ENCODE peak calls at places on chromosomes 12 and 14, in seven cellular contexts. V is GM23248, J is PC-9, C is IMR-90, T is endothelial cell of umbilical vein, A is fibroblast of lung, O is keratinocyte. F is an unnamed sample.
A peak's percentile ranks its signal among the peaks of the same experiment; 100 is the strongest.

GRCh38 chr12:124551268-124552144 is 15.9 kb downstream of the NCOR2 start:
- DNase-seq in V (no peak), J (peak; percentile 9), C (peak; percentile 33), T (no peak), A (peak; percentile 50), O (no peak), F (no peak)

GRCh38 chr14:67251573-67252226 is 10.5 kb downstream of the PALS1 start:
- DNase-seq in V (peak; percentile 41), J (peak; percentile 56), C (peak; percentile 70), T (no peak), A (peak; percentile 24), O (no peak), F (no peak)

GRCh38 chr14:68957688-68958248 is 21.3 kb downstream of the ACTN1 start:
- DNase-seq in V (no peak), J (no peak), C (no peak), T (peak; percentile 43), A (no peak), O (no peak), F (no peak)

GRCh38 chr14:77458249-77458950 is 507 bp downstream of the AHSA1 start:
- DNase-seq in V (peak; percentile 76), J (peak; percentile 53), C (peak; percentile 18), T (no peak), A (peak; percentile 16), O (no peak), F (peak; percentile 77)

GRCh38 chr12:89742337-89743022 is 33.8 kb upstream of the ATP2B1 start:
- DNase-seq in V (no peak), J (no peak), C (no peak), T (no peak), A (no peak), O (no peak), F (no peak)

GRCh38 chr12:45464699-45465098 is 248.8 kb downstream of the ANO6 start:
- DNase-seq in V (no peak), J (no peak), C (no peak), T (no peak), A (no peak), O (no peak), F (no peak)

GRCh38 chr14:68263563-68264350 is 444.2 kb downstream of the RAD51B start:
- DNase-seq in V (peak; percentile 29), J (no peak), C (peak; percentile 53), T (peak; percentile 84), A (peak; percentile 80), O (no peak), F (no peak)

GRCh38 chr14:75711134-75711795 is 50.2 kb downstream of the TTLL5 start:
- DNase-seq in V (peak; percentile 83), J (peak; percentile 14), C (peak; percentile 72), T (peak; percentile 41), A (peak; percentile 75), O (no peak), F (peak; percentile 32)

GRCh38 chr12:114904254-114905003 is 220.5 kb upstream of the TBX3 start:
- DNase-seq in V (peak; percentile 70), J (no peak), C (peak; percentile 85), T (no peak), A (peak; percentile 65), O (no peak), F (no peak)

GRCh38 chr12:98260276-98260675 is 255.1 kb upstream of the TMPO start:
- DNase-seq in V (no peak), J (no peak), C (no peak), T (no peak), A (no peak), O (no peak), F (peak; percentile 54)

GRCh38 chr12:87157791-87158190 is 871.4 kb downstream of the C12orf50 start:
- DNase-seq in V (peak; percentile 94), J (peak; percentile 41), C (peak; percentile 97), T (no peak), A (peak; percentile 97), O (no peak), F (no peak)

GRCh38 chr12:124110372-124110883 is 137.4 kb downstream of the ZNF664 start:
- DNase-seq in V (no peak), J (no peak), C (no peak), T (peak; percentile 72), A (no peak), O (no peak), F (no peak)

GRCh38 chr14:69828372-69828771 is 31.3 kb upstream of the SLC10A1 start:
- DNase-seq in V (no peak), J (no peak), C (no peak), T (no peak), A (no peak), O (no peak), F (no peak)

GRCh38 chr14:37197421-37198272 is at the start of gene MIPOL1:
- DNase-seq in V (peak; percentile 95), J (peak; percentile 86), C (peak; percentile 90), T (peak; percentile 93), A (peak; percentile 92), O (no peak), F (no peak)

GRCh38 chr14:55353686-55354467 is 57.8 kb downstream of the ATG14 start:
- DNase-seq in V (no peak), J (no peak), C (no peak), T (no peak), A (no peak), O (no peak), F (no peak)

GRCh38 chr12:100404769-100405407 is 48.0 kb downstream of the SLC17A8 start:
- DNase-seq in V (peak; percentile 75), J (peak; percentile 23), C (peak; percentile 40), T (peak; percentile 48), A (peak; percentile 50), O (no peak), F (peak; percentile 69)

GRCh38 chr12:79555006-79555925 is 135.5 kb downstream of the PAWR start:
- DNase-seq in V (peak; percentile 67), J (no peak), C (peak; percentile 79), T (peak; percentile 79), A (peak; percentile 84), O (no peak), F (peak; percentile 31)

GRCh38 chr14:35337557-35338255 is 45.5 kb downstream of the PSMA6 start:
- DNase-seq in V (no peak), J (no peak), C (no peak), T (no peak), A (no peak), O (no peak), F (no peak)

GRCh38 chr14:68016243-68016914 is 196.8 kb downstream of the RAD51B start:
- DNase-seq in V (peak; percentile 66), J (no peak), C (peak; percentile 57), T (no peak), A (peak; percentile 75), O (no peak), F (no peak)

GRCh38 chr14:100878271-100879146 is 25.0 kb downstream of the RTL1 start:
- DNase-seq in V (no peak), J (no peak), C (no peak), T (no peak), A (no peak), O (no peak), F (no peak)
- H4K20me1 ChIP-seq in V (no peaks in the 10 kb centered on the region), J (no peaks in the 10 kb centered on the region), C (peaks cover 84% of the 10 kb centered on the region), T (no peaks in the 10 kb centered on the region), A (no peaks in the 10 kb centered on the region), O (no peaks in the 10 kb centered on the region), F (no peaks in the 10 kb centered on the region)

DNA sequence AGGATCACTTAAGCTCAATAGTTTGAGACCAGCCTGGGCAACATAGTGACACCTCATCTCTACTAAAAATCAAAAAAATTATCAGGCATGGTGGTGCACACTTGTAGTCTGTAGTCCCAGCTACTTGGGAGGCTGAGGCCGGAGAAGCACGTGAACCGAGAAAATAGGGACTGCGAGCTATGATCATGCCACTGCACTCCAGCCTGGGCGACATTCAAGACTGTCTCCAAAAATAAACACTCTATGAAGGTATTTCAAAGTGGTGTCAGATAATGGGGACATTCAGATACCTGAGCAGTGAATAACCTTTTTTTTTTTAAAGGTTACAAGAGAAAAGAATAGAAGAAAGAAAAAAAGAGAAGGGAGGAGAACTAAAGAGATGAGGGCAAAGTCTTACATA is 98.1 kb downstream of the MED13L start:
- DNase-seq in V (no peak), J (no peak), C (no peak), T (no peak), A (no peak), O (no peak), F (no peak)
- H4K20me1 ChIP-seq in V (peaks cover 54% of the 10 kb centered on the region), J (peaks cover 74% of the 10 kb centered on the region), C (peaks cover 87% of the 10 kb centered on the region), T (peaks cover 34% of the 10 kb centered on the region), A (peaks cover 17% of the 10 kb centered on the region), O (peaks cover 22% of the 10 kb centered on the region), F (peaks cover 21% of the 10 kb centered on the region)

GRCh38 chr12:96368233-96368632 is 32.0 kb downstream of the CDK17 start:
- DNase-seq in V (peak; percentile 27), J (no peak), C (no peak), T (peak; percentile 81), A (peak; percentile 53), O (no peak), F (no peak)
- H4K20me1 ChIP-seq in V (peaks cover 33% of the 10 kb centered on the region), J (peaks cover 11% of the 10 kb centered on the region), C (peaks cover 73% of the 10 kb centered on the region), T (peaks cover 27% of the 10 kb centered on the region), A (peaks cover 2% of the 10 kb centered on the region), O (peaks cover 10% of the 10 kb centered on the region), F (peaks cover 12% of the 10 kb centered on the region)

GRCh38 chr12:3190101-3190500 is 112.9 kb downstream of the TSPAN9 start:
- DNase-seq in V (no peak), J (no peak), C (no peak), T (peak; percentile 72), A (no peak), O (no peak), F (no peak)
- H4K20me1 ChIP-seq in V (no peaks in the 10 kb centered on the region), J (no peaks in the 10 kb centered on the region), C (peaks cover 21% of the 10 kb centered on the region), T (no peaks in the 10 kb centered on the region), A (no peaks in the 10 kb centered on the region), O (peaks cover 10% of the 10 kb centered on the region), F (no peaks in the 10 kb centered on the region)

DNA sequence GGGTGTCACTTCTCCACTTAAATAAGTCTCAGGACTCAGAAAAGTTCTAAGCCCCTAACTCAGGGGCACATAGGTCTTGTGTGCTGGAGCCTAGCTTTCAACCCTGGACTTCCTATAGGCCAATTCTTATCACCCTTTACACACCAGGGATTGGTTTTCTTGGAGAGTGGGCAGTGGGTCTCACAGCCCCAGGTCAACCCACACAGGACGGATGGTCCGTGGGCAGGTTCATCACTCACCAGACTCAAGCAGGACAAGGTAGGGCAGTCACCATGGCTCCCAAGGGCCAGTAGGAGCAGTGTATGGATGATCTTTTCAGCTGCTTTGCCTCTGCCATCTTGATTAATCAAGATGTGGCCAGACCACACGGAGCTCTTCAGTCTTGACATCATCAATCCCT is 232.5 kb downstream of the SLC41A2 start:
- DNase-seq in V (no peak), J (no peak), C (no peak), T (no peak), A (no peak), O (no peak), F (no peak)
- H4K20me1 ChIP-seq in V (no peaks in the 10 kb centered on the region), J (peaks cover 8% of the 10 kb centered on the region), C (no peaks in the 10 kb centered on the region), T (no peaks in the 10 kb centered on the region), A (no peaks in the 10 kb centered on the region), O (no peaks in the 10 kb centered on the region), F (no peaks in the 10 kb centered on the region)

F was measured in OCI-LY7.